ENCODE peak calls at places on chromosomes 3 and 15, in seven cellular contexts. I is stomach, R is foreskin fibroblast, G is AG10803, N is choroid plexus epithelial cell, T is cardiac fibroblast, A is OCI-LY7. O is an unnamed sample.

GRCh38 chr3:133488785-133489367 is 84.6 kb upstream of the CDV3 start:
- DNase-seq in T (peak), R (peak), N (peak), A (peak), I (no peak), G (peak), O (peak)

GRCh38 chr3:181729071-181729915 is 17.6 kb downstream of the SOX2 start:
- DNase-seq in R (no peak), I (no peak), N (no peak), G (no peak), T (no peak), A (no peak), O (no peak)

GRCh38 chr15:33278816-33279612 is 31.8 kb upstream of the RYR3 start:
- DNase-seq in G (peak), N (peak), I (no peak), R (peak), T (peak), A (no peak), O (peak)

GRCh38 chr3:141876381-141876890 is at the start of gene ATP1B3:
- DNase-seq in I (peak), T (peak), G (peak), R (peak), N (peak), A (peak), O (peak)

GRCh38 chr3:10994311-10994710 is 1.8 kb downstream of the SLC6A1 start:
- DNase-seq in I (no peak), A (no peak), G (no peak), T (no peak), N (no peak), R (no peak), O (no peak)

GRCh38 chr3:176961916-176962315 is 235.4 kb downstream of the TBL1XR1 start:
- DNase-seq in A (no peak), R (no peak), G (peak), I (no peak), N (peak), T (peak), O (peak)

GRCh38 chr15:51110171-51110570 is 15.5 kb upstream of the TNFAIP8L3 start:
- DNase-seq in I (no peak), N (no peak), R (no peak), T (no peak), G (no peak), A (no peak), O (no peak)

GRCh38 chr15:45635191-45635638 is 386 bp downstream of the SQOR start:
- DNase-seq in I (peak), N (peak), T (peak), G (peak), A (peak), R (no peak), O (peak)

GRCh38 chr3:194072691-194073279 is 63.2 kb upstream of the HES1 start:
- DNase-seq in R (no peak), T (no peak), N (no peak), I (no peak), G (no peak), A (no peak), O (no peak)

GRCh38 chr15:82572311-82572710 is 32.1 kb upstream of the RPS17 start:
- DNase-seq in A (no peak), T (no peak), G (no peak), R (no peak), I (no peak), N (no peak), O (no peak)

GRCh38 chr3:122513386-122514122 is 1.2 kb downstream of the KPNA1 start:
- DNase-seq in R (no peak), I (no peak), N (no peak), T (no peak), A (no peak), G (peak), O (peak)

GRCh38 chr3:188407158-188407880 is 253.4 kb downstream of the LPP start:
- DNase-seq in R (peak), I (no peak), A (no peak), N (no peak), G (peak), T (no peak), O (no peak)

GRCh38 chr15:24878153-24878552 is 76.6 kb upstream of the SNRPN start:
- DNase-seq in R (peak), A (no peak), N (peak), T (peak), G (peak), I (no peak), O (peak)

GRCh38 chr3:46848271-46849097 is 14.8 kb downstream of the MYL3 start:
- DNase-seq in N (peak), A (peak), R (no peak), I (peak), G (peak), T (peak), O (peak)

GRCh38 chr3:127796045-127796720 is 26.1 kb downstream of the MGLL start:
- DNase-seq in I (no peak), R (no peak), G (no peak), N (no peak), A (no peak), T (no peak), O (no peak)

GRCh38 chr15:74983725-74984231 is 11.6 kb upstream of the SCAMP5 start:
- DNase-seq in I (no peak), R (no peak), T (no peak), N (no peak), A (no peak), G (no peak), O (no peak)

DNA sequence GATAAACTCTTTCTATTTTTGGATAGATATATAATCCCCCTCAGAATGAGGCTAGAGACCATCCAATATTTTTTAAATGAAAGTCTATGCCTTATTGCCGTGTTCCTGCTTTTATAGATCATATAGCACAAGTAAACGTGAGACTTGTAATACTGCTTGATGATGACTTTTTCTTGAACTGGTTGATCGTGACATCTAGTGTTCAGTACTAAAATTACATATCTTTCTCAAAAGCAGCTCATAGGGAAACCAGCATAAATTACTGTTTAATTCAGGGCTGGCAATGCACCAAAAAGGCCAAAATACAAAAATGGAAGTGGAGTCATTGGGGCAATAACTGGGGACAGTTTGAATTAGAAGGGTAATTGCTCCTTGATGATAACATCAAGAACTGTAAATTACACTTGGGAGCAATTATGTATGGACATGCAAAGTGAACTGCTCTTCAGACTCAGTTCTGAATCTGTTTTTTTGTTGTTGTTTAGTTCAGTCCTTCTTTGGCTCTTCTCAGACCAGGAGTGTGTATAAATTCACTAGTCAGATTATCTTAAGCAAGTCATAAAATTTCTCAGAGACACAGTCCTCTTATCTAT is 325.3 kb downstream of the THSD4 start:
- DNase-seq in G (peak), I (no peak), A (peak), R (peak), N (peak), T (peak), O (peak)
- TF ChIP-seq CTCF in G (peak), I (peak), A (peak), R (peak), N (peak), T (peak), O (peak)

DNA sequence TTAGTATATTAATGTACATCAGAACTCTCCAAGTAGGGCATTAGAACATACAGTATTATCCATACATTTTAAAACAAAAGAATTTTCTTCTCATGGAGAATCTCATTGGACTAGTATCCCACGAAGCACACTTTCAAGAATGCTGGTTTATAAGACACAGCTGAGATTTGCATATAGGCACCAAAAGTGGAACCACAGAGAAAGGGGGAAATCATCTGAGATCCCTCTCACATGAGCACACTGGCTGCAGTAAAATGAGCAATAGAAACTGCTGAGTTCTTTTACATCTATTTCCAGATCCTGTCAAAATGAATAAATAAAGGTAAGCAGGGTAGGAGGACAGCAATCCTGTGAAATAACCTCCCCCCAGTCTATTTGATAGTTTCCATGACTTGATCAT is 665.3 kb downstream of the FHIT start:
- DNase-seq in N (no peak), T (no peak), I (no peak), R (no peak), A (no peak), G (no peak), O (no peak)
- H3K4me3 ChIP-seq in N (no peak), T (no peak), I (no peak), R (no peak), A (no peak), G (no peak), O (no peak)

GRCh38 chr3:126476166-126476975 is 680 bp upstream of the ZXDC start:
- DNase-seq in R (no peak), N (peak), I (peak), G (peak), A (no peak), T (peak), O (peak)
- TF ChIP-seq CTCF in R (no peak), N (no peak), I (no peak), G (no peak), A (no peak), T (no peak), O (no peak)

GRCh38 chr15:100372695-100373036 is 30.9 kb upstream of the ADAMTS17 start:
- DNase-seq in I (no peak), T (no peak), A (no peak), N (no peak), R (no peak), G (no peak), O (no peak)

GRCh38 chr15:100373037-100373896 is 31.5 kb upstream of the ADAMTS17 start:
- DNase-seq in T (no peak), A (no peak), R (no peak), I (no peak), N (no peak), G (no peak), O (no peak)

DNA sequence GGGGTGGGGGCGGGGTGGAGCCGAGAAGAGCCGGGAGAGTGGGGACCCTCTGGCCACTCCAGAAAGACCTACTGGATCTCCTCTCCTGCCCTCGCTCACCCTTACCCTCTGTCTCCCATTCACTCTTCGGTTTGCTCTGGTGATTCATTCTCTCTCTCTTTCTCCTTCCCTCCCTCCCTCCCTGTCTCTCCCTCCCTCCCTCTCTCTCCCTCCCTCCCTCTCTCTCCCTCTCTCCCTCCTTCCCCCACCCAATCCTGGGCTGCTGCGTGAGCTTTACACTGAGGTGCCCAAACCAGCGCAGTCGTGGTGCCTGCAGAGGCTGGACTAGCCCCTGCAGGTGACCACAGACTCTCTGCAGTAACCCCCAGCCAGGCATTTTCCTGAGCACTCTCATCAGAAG is 32.2 kb upstream of the ADAMTS17 start:
- DNase-seq in I (no peak), N (no peak), R (no peak), T (no peak), G (no peak), A (no peak), O (no peak)
- H3K4me3 ChIP-seq in I (peak), N (no peak), R (no peak), T (no peak), G (no peak), A (no peak), O (no peak)

DNA sequence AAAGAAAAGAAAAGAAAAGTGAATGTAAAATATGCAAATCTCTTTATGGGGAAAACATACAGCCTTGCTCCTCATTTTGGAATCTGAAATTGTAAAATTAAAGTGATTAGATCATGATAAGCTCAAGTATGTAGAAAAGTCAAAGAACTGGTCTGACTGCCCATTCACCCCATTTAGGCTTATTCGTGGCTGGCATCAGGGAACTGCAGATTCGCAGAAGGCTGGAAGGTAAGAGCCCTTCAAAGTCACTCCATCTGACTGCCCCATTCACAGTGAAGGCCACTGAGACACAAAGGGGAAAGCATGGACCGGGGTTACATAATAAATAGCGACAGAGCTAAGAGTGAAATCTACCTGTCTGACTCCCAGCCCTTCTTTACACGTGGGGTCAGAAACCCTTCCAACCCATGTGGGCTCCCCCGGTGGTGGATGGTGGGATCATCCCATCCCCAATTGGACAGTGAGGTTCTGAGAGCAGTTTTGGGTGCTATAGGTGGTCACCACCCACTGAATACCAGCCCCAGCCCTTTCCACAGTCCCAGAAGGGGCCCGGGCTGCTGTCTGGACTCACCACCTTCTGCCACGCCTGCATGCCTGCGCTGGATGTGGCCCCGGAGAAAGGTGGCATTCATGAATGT is 18.1 kb downstream of the DZIP1L start:
- DNase-seq in N (no peak), G (no peak), I (no peak), R (no peak), T (no peak), A (no peak), O (no peak)
- TF ChIP-seq CTCF in N (peak), G (peak), I (no peak), R (peak), T (peak), A (peak), O (peak)

DNA sequence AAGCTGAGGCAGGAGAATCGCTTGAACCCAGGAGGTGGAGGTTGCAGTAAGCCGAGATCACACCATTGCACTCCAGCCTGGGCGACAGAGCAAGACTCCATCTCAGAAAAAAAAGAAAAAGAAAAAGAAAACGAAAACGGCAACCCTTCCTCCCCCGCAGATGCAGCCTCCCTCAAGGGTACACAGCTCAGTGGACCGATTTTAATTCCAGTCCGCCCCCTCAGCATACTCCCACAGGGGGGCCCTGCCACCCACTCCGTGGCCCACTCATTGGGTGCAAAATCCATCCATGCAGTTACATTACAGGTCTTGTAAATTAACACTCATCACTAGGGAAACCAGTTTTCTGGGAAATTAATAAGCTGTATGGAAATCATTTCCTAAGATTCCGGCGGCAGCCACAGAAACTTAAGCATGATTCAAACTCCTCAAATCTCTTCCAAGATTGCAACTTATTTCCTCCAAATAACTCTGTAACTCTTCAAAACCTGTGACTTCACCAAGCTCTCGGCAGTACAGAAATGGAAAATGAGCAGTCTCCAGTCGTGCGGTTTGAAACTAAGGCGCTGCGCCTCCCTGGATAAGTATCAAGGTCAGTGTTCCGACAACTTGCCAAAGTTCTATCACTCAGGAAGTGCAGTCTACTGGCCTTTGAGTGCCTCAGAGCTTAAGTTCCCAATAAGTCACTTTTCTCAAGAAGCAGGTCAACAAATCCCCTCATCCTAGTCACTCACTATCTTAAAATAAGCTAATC is 24.6 kb upstream of the KLHL6 start:
- DNase-seq in A (peak), N (peak), G (peak), I (no peak), R (peak), T (peak), O (peak)
- H3K4me3 ChIP-seq in A (peak), N (no peak), G (peak), I (no peak), R (peak), T (peak), O (peak)

GRCh38 chr3:81242871-81243270 is 518.6 kb downstream of the GBE1 start:
- DNase-seq in A (peak), N (peak), G (peak), T (peak), R (no peak), I (no peak), O (peak)
- TF ChIP-seq CTCF in A (peak), N (peak), G (peak), T (peak), R (peak), I (peak), O (peak)

GRCh38 chr15:90270502-90271150 is 5.2 kb downstream of the NGRN start:
- DNase-seq in N (no peak), A (no peak), I (no peak), T (no peak), R (no peak), G (no peak), O (no peak)

GRCh38 chr15:90266485-90266884 is 1.0 kb downstream of the NGRN start:
- DNase-seq in A (peak), N (peak), G (peak), R (peak), I (peak), T (peak), O (peak)

GRCh38 chr15:90268415-90268814 is 2.9 kb downstream of the NGRN start:
- DNase-seq in G (no peak), N (no peak), A (no peak), I (no peak), T (no peak), R (no peak), O (no peak)

GRCh38 chr15:90266061-90266431 is 574 bp downstream of the NGRN start:
- DNase-seq in R (peak), T (peak), A (no peak), N (peak), G (no peak), I (peak), O (peak)

GRCh38 chr15:90271459-90272166 is 6.1 kb downstream of the NGRN start:
- DNase-seq in T (peak), G (no peak), A (no peak), R (no peak), I (no peak), N (no peak), O (no peak)
- H3K4me3 ChIP-seq in T (no peak), G (no peak), A (no peak), R (no peak), I (no peak), N (no peak), O (no peak)

DNA sequence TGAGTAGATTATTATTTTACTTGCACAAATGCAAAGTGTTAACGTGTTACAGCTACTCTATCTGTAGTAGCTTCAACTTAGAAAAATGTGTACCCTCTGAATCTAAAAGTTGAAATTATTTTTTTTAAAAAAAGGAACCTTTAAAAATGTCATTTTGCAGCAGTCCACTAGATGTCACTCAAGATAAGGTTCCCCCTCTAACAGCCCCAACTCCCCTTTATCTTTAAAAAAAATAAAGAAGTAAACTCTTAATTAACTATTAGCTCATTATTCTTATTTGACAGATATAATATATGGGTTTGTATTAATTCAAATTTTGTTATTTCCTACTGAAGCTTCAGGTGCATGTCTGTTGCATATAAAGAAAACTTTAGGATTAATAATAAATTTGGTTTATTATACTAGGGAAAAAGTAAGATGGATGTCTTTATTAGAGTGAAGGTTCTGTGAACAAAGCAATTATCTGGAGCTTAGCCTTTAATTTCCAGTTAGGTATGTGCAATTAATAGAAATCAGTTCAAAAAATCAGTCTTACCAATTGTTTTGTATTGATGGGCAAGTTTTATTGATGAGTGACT is 288.5 kb downstream of the VGLL3 start:
- DNase-seq in T (peak), R (peak), I (no peak), N (peak), A (peak), G (peak), O (peak)
- TF ChIP-seq CTCF in T (peak), R (peak), I (no peak), N (peak), A (peak), G (peak), O (peak)